ENCODE peak calls at places on chromosomes 4 and X, in five cellular contexts. K is progenitor cell of endocrine pancreas, Y is neural crest cell, G is GM13976, J is ascending aorta. W is an unnamed sample.
A peak's percentile ranks its signal among the peaks of the same experiment; 100 is the strongest.

GRCh38 chr4:145347684-145348083 is 134.0 kb upstream of the SMAD1 start:
- DNase-seq in G (no peak), K (no peak), Y (no peak), J (no peak), W (no peak)

GRCh38 chr4:170012629-170012958 is 13.6 kb downstream of the MFAP3L start:
- DNase-seq in K (no peak), Y (no peak), G (no peak), J (no peak), W (no peak)

GRCh38 chr4:105715692-105716278 is 7.2 kb downstream of the GSTCD start:
- DNase-seq in J (no peak), Y (no peak), G (no peak), K (no peak), W (no peak)

GRCh38 chr4:78675325-78675724 is 100.8 kb upstream of the BMP2K start:
- DNase-seq in Y (no peak), G (no peak), K (no peak), J (no peak), W (no peak)

GRCh38 chrX:67619253-67619652 is 75.4 kb downstream of the AR start:
- DNase-seq in K (no peak), J (no peak), G (no peak), Y (no peak), W (no peak)

GRCh38 chr4:57405359-57405758 is 295.2 kb upstream of the IGFBP7 start:
- DNase-seq in G (no peak), K (no peak), J (no peak), Y (no peak), W (no peak)

GRCh38 chr4:147509386-147509785 is 28.5 kb downstream of the EDNRA start:
- DNase-seq in Y (no peak), J (no peak), K (no peak), G (no peak), W (no peak)

GRCh38 chr4:73620115-73620792 is at the start of gene RASSF6:
- DNase-seq in Y (no peak), J (no peak), G (peak; percentile 24), K (peak; percentile 79), W (peak; percentile 34)

GRCh38 chr4:139530833-139531427 is 25.1 kb downstream of the SETD7 start:
- DNase-seq in Y (peak; percentile 77), G (peak; percentile 76), J (no peak), K (peak; percentile 45), W (peak; percentile 82)

GRCh38 chr4:158769175-158769831 is 477 bp downstream of the FNIP2 start:
- DNase-seq in K (peak; percentile 33), G (no peak), Y (peak; percentile 47), J (peak; percentile 66), W (peak; percentile 43)

GRCh38 chr4:76736434-76736833 is 161.5 kb downstream of the SOWAHB start:
- DNase-seq in J (no peak), G (no peak), Y (no peak), K (no peak), W (no peak)

GRCh38 chr4:81471361-81472248 is at the start of gene RASGEF1B:
- DNase-seq in J (peak; percentile 95), Y (peak; percentile 62), K (peak; percentile 69), G (peak; percentile 92), W (peak; percentile 77)

GRCh38 chr4:8820178-8821102 is 51.2 kb downstream of the HMX1 start:
- DNase-seq in G (peak; percentile 15), Y (no peak), J (peak; percentile 39), K (peak; percentile 7), W (no peak)

GRCh38 chr4:8818063-8818881 is 53.4 kb downstream of the HMX1 start:
- DNase-seq in Y (no peak), J (peak; percentile 34), G (no peak), K (peak; percentile 6), W (peak; percentile 2)

GRCh38 chr4:8821151-8821950 is 50.3 kb downstream of the HMX1 start:
- DNase-seq in J (peak; percentile 47), G (no peak), K (peak; percentile 4), Y (no peak), W (peak; percentile 2)

GRCh38 chr4:8819019-8819418 is 52.6 kb downstream of the HMX1 start:
- DNase-seq in G (no peak), J (no peak), K (no peak), Y (no peak), W (no peak)

DNA sequence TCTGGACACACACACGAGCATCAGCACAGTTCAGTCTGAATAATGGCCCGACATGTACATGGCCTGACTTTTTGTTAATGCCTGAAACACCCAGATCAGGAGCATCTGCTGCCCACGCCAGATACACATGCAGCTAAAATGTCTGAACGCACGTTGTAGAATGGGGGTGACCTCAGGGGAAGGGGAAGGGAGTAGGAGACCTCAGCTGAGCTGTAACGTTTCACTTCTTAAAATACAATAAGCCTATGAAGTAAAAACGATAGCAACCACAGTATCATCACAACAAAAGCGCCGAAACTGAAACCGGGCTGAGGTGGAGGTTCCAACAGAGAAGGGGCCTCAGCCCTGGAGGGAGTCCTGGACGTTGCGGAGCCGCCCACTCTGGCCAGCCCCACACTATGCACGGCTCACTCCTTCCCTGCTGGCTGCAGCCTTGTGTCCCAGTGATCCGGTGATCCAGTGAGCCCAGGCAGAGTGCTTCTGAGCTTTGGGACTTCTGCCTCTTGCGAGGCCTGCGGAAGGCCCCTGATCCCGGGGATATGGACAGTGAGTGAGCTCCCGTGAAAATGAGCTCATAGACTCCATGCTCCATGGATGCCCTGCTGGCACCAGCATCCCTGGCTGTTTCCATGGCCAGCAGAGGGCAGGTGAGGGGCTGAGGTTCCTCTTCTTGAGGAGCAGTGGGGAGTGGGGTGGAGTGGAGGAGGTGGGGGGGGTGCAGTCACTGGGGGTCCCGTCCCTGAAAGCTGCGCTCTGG is 52.0 kb downstream of the HMX1 start:
- DNase-seq in G (peak; percentile 20), J (peak; percentile 25), K (no peak), Y (no peak), W (no peak)
- TF ChIP-seq CTCF in G (no peak), J (no peak), K (no peak), Y (no peak), W (no peak)

DNA sequence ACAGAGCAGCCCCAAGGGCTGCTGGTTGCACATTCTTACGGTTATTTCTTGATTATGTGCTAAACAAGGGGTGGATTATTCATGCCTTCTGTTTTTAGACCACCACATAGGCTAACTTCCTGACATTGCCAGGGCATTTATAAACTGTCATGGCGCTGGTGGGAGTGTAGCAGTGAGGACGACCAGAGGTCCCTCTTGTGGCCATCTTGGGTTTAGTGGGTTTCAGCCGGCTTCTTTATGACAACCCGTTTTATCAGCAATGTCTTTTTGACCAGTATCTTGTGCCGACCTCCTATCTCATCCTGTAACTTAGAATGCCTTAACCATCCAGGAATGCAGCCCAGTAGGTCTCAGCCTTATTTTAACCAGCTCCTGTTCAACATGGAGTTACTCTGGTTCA is 212.4 kb upstream of the GRID2 start:
- DNase-seq in Y (no peak), K (no peak), J (no peak), G (no peak), W (no peak)
- TF ChIP-seq CTCF in Y (peak; percentile 38), K (no peak), J (no peak), G (no peak), W (peak; percentile 40)

GRCh38 chr4:134906404-134907023 is 704.9 kb upstream of the PABPC4L start:
- DNase-seq in G (no peak), Y (peak; percentile 6), J (no peak), K (no peak), W (peak; percentile 39)
- TF ChIP-seq CTCF in G (no peak), Y (peak; percentile 71), J (no peak), K (peak; percentile 63), W (peak; percentile 43)

DNA sequence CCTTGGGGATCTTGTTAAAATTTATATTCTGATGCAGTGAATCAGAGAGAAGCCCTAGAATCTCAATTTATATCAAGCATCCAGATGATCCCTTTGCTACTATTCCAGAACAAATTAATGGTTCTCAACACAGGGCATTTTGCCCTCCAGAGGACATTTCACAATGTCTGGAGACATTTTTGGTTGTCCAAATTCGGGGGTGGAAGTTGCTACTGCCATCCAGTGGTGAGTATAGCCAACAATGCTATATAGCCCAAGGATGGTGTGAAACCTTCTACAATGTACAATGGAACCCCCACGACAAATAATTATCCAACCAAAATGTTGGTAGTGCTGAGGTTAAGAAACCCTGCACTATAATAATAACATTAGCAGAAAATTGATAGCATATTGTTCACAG is 2440.0 kb downstream of the PCDH7 start:
- DNase-seq in K (no peak), Y (no peak), G (no peak), J (no peak), W (peak; percentile 20)
- TF ChIP-seq CTCF in K (peak; percentile 46), Y (peak; percentile 46), G (no peak), J (no peak), W (no peak)

DNA sequence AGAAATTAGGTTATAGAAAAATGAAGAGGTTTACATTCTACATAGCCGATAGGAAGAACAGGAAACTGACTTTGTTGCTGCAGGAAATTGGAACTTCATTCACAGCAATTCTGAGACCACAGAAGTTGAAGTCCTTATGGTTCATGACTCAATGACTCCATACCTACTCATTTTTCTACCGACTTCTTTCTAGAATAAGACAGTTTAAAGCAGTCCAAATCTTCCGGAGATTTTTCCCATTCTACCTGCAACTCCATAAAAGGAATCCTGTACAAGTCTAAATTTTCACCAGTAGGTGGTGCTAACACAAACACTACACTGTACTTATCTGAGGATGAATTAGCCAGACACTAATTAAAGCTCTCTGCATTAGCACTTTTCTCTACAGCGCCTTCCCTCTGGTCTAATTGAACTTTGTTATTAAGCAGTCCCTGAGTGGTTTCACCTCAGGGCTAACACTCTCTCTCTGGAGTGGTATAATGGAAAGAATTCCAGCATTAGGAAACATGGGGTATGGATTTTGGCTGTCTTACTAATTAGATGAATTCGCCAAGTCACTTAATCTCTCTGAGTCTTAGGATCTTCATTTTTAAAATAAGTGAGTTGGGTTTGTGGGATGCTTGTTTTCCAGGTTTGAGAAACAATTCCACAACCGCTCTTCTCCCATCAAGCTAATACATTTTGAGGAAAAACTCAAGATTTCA is 167.9 kb downstream of the SMIM20 start:
- DNase-seq in Y (no peak), J (no peak), G (no peak), K (no peak), W (no peak)
- TF ChIP-seq CTCF in Y (peak; percentile 76), J (peak; percentile 26), G (peak; percentile 31), K (peak; percentile 72), W (peak; percentile 78)

GRCh38 chr4:28690890-28691289 is 1830.2 kb downstream of the STIM2 start:
- DNase-seq in J (no peak), Y (no peak), K (no peak), G (no peak), W (no peak)
- TF ChIP-seq CTCF in J (no peak), Y (no peak), K (no peak), G (no peak), W (no peak)

GRCh38 chrX:49166914-49167739 is 4.6 kb downstream of the MAGIX start:
- DNase-seq in Y (no peak), K (no peak), G (no peak), J (peak; percentile 93), W (no peak)
- TF ChIP-seq CTCF in Y (no peak), K (no peak), G (no peak), J (no peak), W (no peak)

GRCh38 chr4:129143359-129143758 is 47.4 kb downstream of the C4orf33 start:
- DNase-seq in Y (no peak), G (no peak), J (no peak), K (no peak), W (no peak)

GRCh38 chr4:129144755-129145206 is 48.8 kb downstream of the C4orf33 start:
- DNase-seq in J (no peak), K (no peak), G (no peak), Y (no peak), W (peak; percentile 28)

GRCh38 chr4:129136433-129136832 is 40.5 kb downstream of the C4orf33 start:
- DNase-seq in K (no peak), G (no peak), Y (no peak), J (no peak), W (no peak)

GRCh38 chr4:129138762-129139496 is 43.0 kb downstream of the C4orf33 start:
- DNase-seq in G (no peak), J (no peak), Y (no peak), K (no peak), W (no peak)

GRCh38 chr4:129140521-129140920 is 44.6 kb downstream of the C4orf33 start:
- DNase-seq in G (no peak), Y (no peak), J (no peak), K (no peak), W (no peak)
- TF ChIP-seq CTCF in G (no peak), Y (no peak), J (no peak), K (peak; percentile 9), W (no peak)